ENCODE peak calls at places on chromosomes 6 and 20, in eight cellular contexts. C is upper lobe of right lung, Y is vagina, G is SK-N-SH, S is lower lobe of right lung, U is astrocyte of the cerebellum, A is NB4, H is cardiac fibroblast. M is an unnamed sample.

GRCh38 chr20:53981752-53982437 is 88.5 kb downstream of the BCAS1 start:
- DNase-seq in A (no peak), C (no peak), U (no peak), H (no peak), Y (no peak), S (no peak), G (no peak), M (no peak)

GRCh38 chr20:9609892-9610502 is 95.6 kb downstream of the LAMP5 start:
- DNase-seq in U (peak; percentile 67), G (peak; percentile 32), C (no peak), A (peak; percentile 74), H (peak; percentile 86), Y (no peak), S (no peak), M (peak; percentile 36)

GRCh38 chr20:41173791-41174341 is 36.5 kb downstream of the PLCG1 start:
- DNase-seq in Y (peak; percentile 87), G (no peak), C (peak; percentile 62), U (no peak), H (no peak), A (no peak), S (no peak), M (no peak)

GRCh38 chr6:15682965-15683822 is 20.4 kb upstream of the DTNBP1 start:
- DNase-seq in Y (no peak), U (no peak), H (no peak), G (no peak), A (peak; percentile 72), S (no peak), C (no peak), M (no peak)

GRCh38 chr6:150659046-150659763 is 59.5 kb downstream of the PLEKHG1 start:
- DNase-seq in U (no peak), G (peak; percentile 10), A (no peak), H (no peak), S (no peak), C (no peak), Y (no peak), M (no peak)

GRCh38 chr6:98239057-98239456 is 595.3 kb upstream of the POU3F2 start:
- DNase-seq in C (no peak), G (no peak), Y (no peak), H (no peak), S (no peak), U (no peak), A (no peak), M (no peak)

GRCh38 chr6:63635563-63636515 is at the start of gene PHF3:
- DNase-seq in S (peak; percentile 95), C (peak; percentile 95), H (peak; percentile 86), A (peak; percentile 94), U (peak; percentile 67), G (peak; percentile 97), Y (peak; percentile 89), M (peak; percentile 96)

GRCh38 chr6:167559675-167560479 is 235.0 kb downstream of the TTLL2 start:
- DNase-seq in S (no peak), A (no peak), Y (peak; percentile 82), H (no peak), C (no peak), U (no peak), G (no peak), M (no peak)

GRCh38 chr6:161319231-161319630 is 45.4 kb upstream of the AGPAT4 start:
- DNase-seq in A (no peak), G (no peak), S (no peak), H (no peak), U (no peak), C (no peak), Y (no peak), M (no peak)

GRCh38 chr6:75791881-75792280 is 42.8 kb downstream of the MYO6 start:
- DNase-seq in G (no peak), S (no peak), C (no peak), Y (no peak), A (no peak), H (peak; percentile 49), U (no peak), M (no peak)

GRCh38 chr6:24927234-24927955 is 8.4 kb downstream of the RIPOR2 start:
- DNase-seq in A (no peak), Y (no peak), U (no peak), H (no peak), C (no peak), S (no peak), G (no peak), M (no peak)

GRCh38 chr20:49424536-49424935 is 57.9 kb downstream of the KCNB1 start:
- DNase-seq in H (no peak), U (no peak), C (no peak), S (no peak), G (peak; percentile 79), A (no peak), Y (no peak), M (no peak)

GRCh38 chr6:389622-390021 is 1.9 kb upstream of the IRF4 start:
- DNase-seq in A (no peak), Y (no peak), C (no peak), S (no peak), H (no peak), U (no peak), G (no peak), M (peak; percentile 82)

GRCh38 chr6:130661077-130661476 is 166.1 kb upstream of the SMLR1 start:
- DNase-seq in U (no peak), C (no peak), H (no peak), G (no peak), Y (no peak), S (no peak), A (no peak), M (no peak)

GRCh38 chr6:77030929-77031674 is 432.2 kb downstream of the HTR1B start:
- DNase-seq in S (no peak), C (no peak), A (no peak), G (no peak), H (peak; percentile 65), Y (no peak), U (no peak), M (no peak)

GRCh38 chr6:28884423-28885148 is 39.2 kb downstream of the TRIM27 start:
- DNase-seq in U (no peak), H (no peak), C (no peak), G (peak; percentile 39), A (peak; percentile 81), Y (no peak), S (no peak), M (peak; percentile 21)

GRCh38 chr20:14536738-14537137 is 199.3 kb upstream of the FLRT3 start:
- DNase-seq in A (no peak), U (no peak), G (peak; percentile 42), C (no peak), Y (no peak), S (no peak), H (no peak), M (no peak)

GRCh38 chr6:10719386-10720228 is 3.3 kb upstream of the TMEM14C start:
- DNase-seq in Y (no peak), C (peak; percentile 64), A (peak; percentile 56), G (peak; percentile 44), U (no peak), H (peak; percentile 55), S (no peak), M (no peak)

GRCh38 chr6:34970487-34970886 is 81.4 kb downstream of the ANKS1A start:
- DNase-seq in H (no peak), U (no peak), C (no peak), A (no peak), S (no peak), Y (no peak), G (no peak), M (no peak)

DNA sequence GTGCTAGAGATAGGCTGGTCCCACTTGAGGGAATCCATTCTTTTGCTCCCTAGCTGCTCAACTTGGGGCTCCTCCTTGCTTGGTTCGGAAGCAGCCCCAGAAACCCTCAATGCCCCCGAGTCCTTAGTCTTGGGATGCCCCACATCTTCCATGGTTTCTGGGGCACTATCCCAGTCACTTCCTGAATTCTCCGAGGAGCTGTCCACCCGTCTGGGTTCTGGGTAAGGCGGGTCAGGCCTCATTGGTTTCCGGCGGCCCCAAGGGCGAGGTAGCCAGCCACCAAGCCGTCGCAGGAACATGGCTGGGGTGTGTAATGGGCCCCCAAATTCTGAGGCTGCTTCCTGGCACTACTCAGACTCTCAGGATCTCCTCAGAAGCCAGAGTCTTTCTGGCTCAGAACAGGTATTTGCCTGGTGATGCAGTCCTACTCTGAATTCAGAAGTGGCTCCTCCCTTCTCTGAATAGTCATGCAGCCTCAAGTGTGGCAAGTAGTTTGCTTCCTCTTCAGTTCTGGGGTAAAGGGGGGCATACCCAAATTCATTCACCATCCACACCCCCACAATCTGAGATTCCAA is 842 bp downstream of the C6orf47 start:
- DNase-seq in C (no peak), A (peak; percentile 62), G (no peak), H (peak; percentile 45), S (no peak), Y (no peak), U (no peak), M (peak; percentile 41)
- TF ChIP-seq CTCF in C (no peak), A (no peak), G (no peak), H (no peak), S (no peak), Y (no peak), U (no peak), M (no peak)

GRCh38 chr6:1552296-1552761 is 57.4 kb upstream of the FOXC1 start:
- DNase-seq in H (peak; percentile 42), Y (no peak), C (no peak), G (no peak), A (peak; percentile 80), U (no peak), S (no peak), M (peak; percentile 53)
- TF ChIP-seq CTCF in H (peak; percentile 44), Y (no peak), C (peak; percentile 23), G (peak; percentile 32), A (peak; percentile 59), U (peak; percentile 29), S (peak; percentile 12), M (no peak)

DNA sequence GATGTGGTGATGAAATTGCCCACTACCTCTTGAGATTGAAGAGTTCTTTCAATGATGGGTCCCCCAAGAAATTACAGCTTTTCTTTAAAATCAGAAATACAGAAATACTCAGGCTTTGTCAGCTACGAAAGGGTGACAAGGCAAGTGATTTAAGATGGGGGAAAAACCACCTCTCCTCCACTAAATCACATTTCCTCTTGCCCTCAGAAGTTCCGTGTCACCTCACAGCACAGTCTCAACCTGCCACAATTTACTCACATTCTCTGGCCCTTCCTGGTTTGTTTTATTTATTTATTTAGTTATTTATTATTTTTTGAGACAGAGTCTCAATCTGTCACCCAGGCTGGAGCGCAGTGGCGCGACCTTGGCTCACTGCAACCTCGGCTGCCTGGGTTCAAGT is 148.0 kb downstream of the SOBP start:
- DNase-seq in U (no peak), Y (no peak), H (no peak), A (no peak), S (no peak), G (no peak), C (no peak), M (no peak)
- TF ChIP-seq CTCF in U (no peak), Y (no peak), H (no peak), A (no peak), S (no peak), G (no peak), C (no peak), M (no peak)

DNA sequence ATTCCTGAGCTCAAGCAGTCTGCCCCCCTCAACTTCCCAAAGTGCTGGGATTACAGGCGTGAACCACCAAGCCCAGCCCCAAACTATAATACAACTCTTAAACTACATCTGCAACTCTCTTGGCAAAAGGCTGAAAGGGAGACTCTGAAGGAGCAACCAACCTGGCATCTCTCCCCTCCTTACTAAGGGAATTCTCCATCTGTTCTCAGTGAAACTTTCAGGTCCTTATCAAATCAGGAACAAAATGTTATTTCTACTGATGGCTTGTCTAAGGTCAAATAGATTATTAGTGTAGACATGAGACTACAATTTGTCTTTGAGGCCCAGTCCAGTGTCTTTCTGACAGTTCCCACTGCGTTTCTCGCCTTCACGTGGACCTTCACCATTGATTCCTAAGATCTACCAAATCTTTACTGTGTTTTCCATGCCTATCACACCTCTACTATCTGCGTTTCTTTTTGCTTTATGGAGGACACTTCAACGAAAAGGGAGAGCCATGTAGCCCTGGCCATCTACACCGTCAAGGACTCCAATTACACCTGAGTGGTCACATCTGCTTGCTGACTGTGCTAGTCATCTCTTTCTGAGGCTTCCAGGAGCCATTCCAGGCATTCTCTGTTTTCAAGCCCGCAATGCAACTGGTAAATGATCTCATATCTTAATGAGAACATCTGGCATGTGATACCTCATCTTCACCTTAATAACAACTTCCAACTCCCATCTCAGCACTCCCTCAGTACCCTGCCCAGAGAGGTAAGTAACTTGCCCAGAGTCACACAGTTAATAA is 405.7 kb upstream of the CITED2 start:
- DNase-seq in H (no peak), A (no peak), Y (no peak), C (no peak), S (no peak), U (no peak), G (no peak), M (no peak)
- TF ChIP-seq CTCF in H (no peak), A (no peak), Y (no peak), C (no peak), S (no peak), U (no peak), G (no peak), M (no peak)